ENCODE peak calls at places on chromosomes 7 and 10, in six cellular contexts. L is CD4-positive, alpha-beta T cell; M is GM23338; H is brain microvascular endothelial cell; X is lower leg skin; R is GM10248. J is an unnamed sample.

GRCh38 chr7:110762514-110762913 is 328.4 kb upstream of the LRRN3 start:
- DNase-seq in X (no peak), M (no peak), R (no peak), L (no peak), H (peak; percentile 27), J (no peak)

GRCh38 chr10:63523015-63523414 is 1.8 kb downstream of the REEP3 start:
- DNase-seq in L (no peak), H (no peak), M (no peak), R (no peak), X (no peak), J (no peak)

GRCh38 chr7:1767524-1767923 is 97.4 kb downstream of the ELFN1 start:
- DNase-seq in M (peak; percentile 66), R (no peak), L (no peak), H (no peak), X (no peak), J (no peak)

GRCh38 chr10:70193391-70193844 is 23.1 kb upstream of the SAR1A start:
- DNase-seq in H (no peak), L (no peak), X (no peak), M (no peak), R (no peak), J (no peak)

GRCh38 chr10:86932674-86933073 is 24.7 kb downstream of the MMRN2 start:
- DNase-seq in R (no peak), M (no peak), X (no peak), L (no peak), H (no peak), J (no peak)

GRCh38 chr7:101871351-101871750 is 53.9 kb downstream of the CUX1 start:
- DNase-seq in H (no peak), L (no peak), R (no peak), X (no peak), M (no peak), J (no peak)

GRCh38 chr10:132395704-132396494 is 1.1 kb upstream of the PWWP2B start:
- DNase-seq in X (peak; percentile 95), R (no peak), H (no peak), M (peak; percentile 88), L (peak; percentile 16), J (no peak)

GRCh38 chr7:23893942-23894890 is 184.2 kb downstream of the STK31 start:
- DNase-seq in R (no peak), L (no peak), H (peak; percentile 32), X (no peak), M (no peak), J (no peak)

GRCh38 chr10:15485684-15486316 is 114.7 kb upstream of the FAM171A1 start:
- DNase-seq in M (no peak), X (no peak), L (no peak), H (peak; percentile 69), R (no peak), J (no peak)

GRCh38 chr7:44633254-44634186 is 27.1 kb downstream of the OGDH start:
- DNase-seq in M (no peak), L (peak; percentile 53), H (peak; percentile 92), R (peak; percentile 73), X (peak; percentile 93), J (peak; percentile 68)

GRCh38 chr10:62016477-62017140 is 115.1 kb downstream of the ARID5B start:
- DNase-seq in R (peak; percentile 20), X (no peak), M (no peak), L (no peak), H (no peak), J (no peak)

GRCh38 chr10:43682956-43683355 is 34.3 kb upstream of the ZNF32 start:
- DNase-seq in X (no peak), M (no peak), L (no peak), H (peak; percentile 33), R (no peak), J (no peak)

GRCh38 chr10:49278497-49278902 is 20.5 kb upstream of the C10orf71 start:
- DNase-seq in L (no peak), R (no peak), X (no peak), H (no peak), M (no peak), J (no peak)

GRCh38 chr10:109062371-109062770 is 860.9 kb downstream of the XPNPEP1 start:
- DNase-seq in X (no peak), R (no peak), H (no peak), L (no peak), M (no peak), J (no peak)

GRCh38 chr10:95782274-95782830 is 26.4 kb downstream of the ENTPD1 start:
- DNase-seq in X (no peak), H (no peak), L (no peak), R (no peak), M (no peak), J (no peak)

GRCh38 chr7:152866125-152866524 is 106.6 kb downstream of the ACTR3B start:
- DNase-seq in X (no peak), H (no peak), M (no peak), L (no peak), R (no peak), J (no peak)

GRCh38 chr10:71687480-71687879 is 32.1 kb downstream of the C10orf105 start:
- DNase-seq in R (no peak), L (no peak), X (no peak), H (no peak), M (no peak), J (no peak)

GRCh38 chr10:46518028-46518725 is 38.3 kb downstream of the GPRIN2 start:
- DNase-seq in H (no peak), X (peak; percentile 84), R (no peak), M (no peak), L (no peak), J (no peak)

GRCh38 chr10:70822421-70822820 is 6.7 kb downstream of the SGPL1 start:
- DNase-seq in L (no peak), M (no peak), R (no peak), X (no peak), H (no peak), J (no peak)

GRCh38 chr10:123272171-123272570 is 118.0 kb downstream of the BUB3 start:
- DNase-seq in X (no peak), R (no peak), L (no peak), H (no peak), M (no peak), J (no peak)
- TF ChIP-seq CTCF in X (no peak), R (no peak), L (peak; percentile 15), H (peak; percentile 36), M (peak; percentile 44), J (no peak)

DNA sequence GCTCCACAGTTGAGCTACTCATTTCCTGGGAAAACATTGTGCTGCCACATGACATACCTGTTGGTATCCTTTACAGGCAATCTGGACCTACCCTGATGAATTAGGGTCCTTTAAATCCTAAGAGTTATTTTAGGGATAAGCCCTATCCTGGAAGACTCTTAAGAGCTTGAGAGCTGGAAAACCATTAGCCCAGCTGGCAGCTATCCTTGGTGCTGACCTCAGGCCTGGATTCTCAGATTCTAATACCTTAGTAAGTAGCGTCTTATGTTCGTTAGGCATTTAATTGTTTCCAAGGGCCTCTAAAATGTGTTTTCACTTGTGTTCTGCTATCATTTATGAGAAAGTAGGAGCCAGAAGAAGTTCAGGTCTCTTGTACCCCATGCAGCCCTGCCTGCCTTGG is 93.0 kb upstream of the SORCS3 start:
- DNase-seq in R (no peak), L (no peak), H (peak; percentile 31), M (peak; percentile 65), X (no peak), J (no peak)
- TF ChIP-seq CTCF in R (no peak), L (no peak), H (no peak), M (no peak), X (no peak), J (no peak)

GRCh38 chr10:115355162-115355760 is 262.1 kb downstream of the ATRNL1 start:
- DNase-seq in H (peak; percentile 43), L (no peak), M (peak; percentile 92), R (peak; percentile 31), X (no peak), J (peak; percentile 52)
- TF ChIP-seq CTCF in H (peak; percentile 80), L (no peak), M (peak; percentile 93), R (peak; percentile 72), X (no peak), J (peak; percentile 80)

GRCh38 chr7:134845461-134845860 is 66.0 kb downstream of the CALD1 start:
- DNase-seq in R (peak; percentile 26), M (no peak), L (no peak), X (no peak), H (no peak), J (peak; percentile 27)
- TF ChIP-seq CTCF in R (peak; percentile 34), M (peak; percentile 57), L (peak; percentile 17), X (no peak), H (peak; percentile 64), J (peak; percentile 45)

J was measured in GM13977.